ENCODE peak calls at places on chromosomes 3 and 15, in four cellular contexts. A is CD8-positive, alpha-beta T cell; J is astrocyte of the spinal cord; C is glutamatergic neuron. I is an unnamed sample.

GRCh38 chr3:172138031-172138538 is 98.7 kb downstream of the FNDC3B start:
- DNase-seq in A (no peak), J (no peak), C (no peak), I (no peak)

GRCh38 chr15:91435108-91435507 is 335.1 kb downstream of the SV2B start:
- DNase-seq in A (no peak), J (no peak), C (no peak), I (no peak)

GRCh38 chr15:63019539-63020109 is 22.9 kb upstream of the TPM1 start:
- DNase-seq in A (no peak), J (peak), C (no peak), I (no peak)

GRCh38 chr15:63044077-63044644 is 1.6 kb downstream of the TPM1 start:
- DNase-seq in A (no peak), J (peak), C (no peak), I (peak)

GRCh38 chr3:10764314-10765051 is 51.5 kb upstream of the SLC6A11 start:
- DNase-seq in A (no peak), J (no peak), C (peak), I (no peak)

GRCh38 chr15:31472636-31473383 is 146.2 kb downstream of the KLF13 start:
- DNase-seq in A (no peak), J (peak), C (no peak), I (peak)

GRCh38 chr15:49621327-49622210 is 721 bp downstream of the DTWD1 start:
- DNase-seq in A (no peak), J (peak), C (no peak), I (peak)

GRCh38 chr3:197750863-197751737 is 1.4 kb downstream of the FYTTD1 start:
- DNase-seq in A (no peak), J (peak), C (peak), I (peak)

GRCh38 chr3:41002104-41002503 is 197.2 kb upstream of the CTNNB1 start:
- DNase-seq in A (no peak), J (no peak), C (no peak), I (no peak)

GRCh38 chr3:119786409-119786808 is 4.5 kb downstream of the NR1I2 start:
- DNase-seq in A (no peak), J (no peak), C (no peak), I (no peak)

GRCh38 chr3:37554364-37554763 is 307.3 kb upstream of the CTDSPL start:
- DNase-seq in A (no peak), J (no peak), C (no peak), I (no peak)

GRCh38 chr3:195286115-195286872 is 15.3 kb upstream of the XXYLT1 start:
- DNase-seq in A (no peak), J (peak), C (no peak), I (no peak)

GRCh38 chr15:29612096-29612495 is 210.2 kb downstream of the TJP1 start:
- DNase-seq in A (no peak), J (peak), C (no peak), I (peak)

GRCh38 chr15:101006931-101007687 is 88.0 kb downstream of the LRRK1 start:
- DNase-seq in A (no peak), J (peak), C (peak), I (peak)

GRCh38 chr15:37880009-37880834 is 54.2 kb upstream of the TMCO5A start:
- DNase-seq in A (no peak), J (peak), C (no peak), I (no peak)

GRCh38 chr15:41340189-41340695 is 7.6 kb downstream of the NUSAP1 start:
- DNase-seq in A (no peak), J (no peak), C (no peak), I (no peak)

GRCh38 chr3:61979645-61980430 is 393.5 kb downstream of the FEZF2 start:
- DNase-seq in A (no peak), J (no peak), C (no peak), I (no peak)

GRCh38 chr15:93997071-93997658 is 234.2 kb upstream of the MCTP2 start:
- DNase-seq in A (no peak), J (peak), C (no peak), I (no peak)

GRCh38 chr3:183265713-183266417 is 12.8 kb downstream of the B3GNT5 start:
- DNase-seq in A (no peak), J (peak), C (no peak), I (no peak)

GRCh38 chr3:15291589-15292541 is 40.5 kb downstream of the SH3BP5 start:
- DNase-seq in A (peak), J (no peak), C (no peak), I (no peak)

GRCh38 chr3:102290241-102290640 is 144.6 kb upstream of the ZPLD1 start:
- DNase-seq in A (no peak), J (no peak), C (no peak), I (no peak)

GRCh38 chr3:69008980-69009379 is 4.5 kb downstream of the EOGT start:
- DNase-seq in A (no peak), J (no peak), C (no peak), I (no peak)

GRCh38 chr3:126179825-126180476 is 435 bp downstream of the ALDH1L1 start:
- DNase-seq in A (no peak), J (no peak), C (no peak), I (no peak)